ENCODE peak calls at places on chromosome 18, in eight cellular contexts. X, S, A, D, M, L, C and U are unnamed samples.

GRCh38 chr18:44708451-44709083 is 27.9 kb downstream of the SETBP1 start:
- DNase-seq in X (no peak), S (no peak), A (peak; percentile 57), D (no peak), M (no peak), L (no peak), C (no peak), U (no peak)

GRCh38 chr18:495017-495416 is 5.5 kb downstream of the COLEC12 start:
- DNase-seq in X (no peak), S (no peak), A (peak; percentile 67), D (no peak), M (no peak), L (no peak), C (no peak), U (no peak)

GRCh38 chr18:63848159-63848558 is 39.3 kb upstream of the SERPINB2 start:
- DNase-seq in X (no peak), S (no peak), A (peak; percentile 77), D (no peak), M (peak; percentile 52), L (peak; percentile 48), C (no peak), U (peak; percentile 7)

GRCh38 chr18:48055351-48055750 is 124.9 kb upstream of the SMAD2 start:
- DNase-seq in X (no peak), S (no peak), A (no peak), D (no peak), M (no peak), L (no peak), C (no peak), U (no peak)

GRCh38 chr18:7958081-7958896 is 391.2 kb downstream of the PTPRM start:
- DNase-seq in X (no peak), S (no peak), A (no peak), D (no peak), M (no peak), L (no peak), C (no peak), U (no peak)

GRCh38 chr18:45687617-45688016 is 36.4 kb upstream of the SLC14A1 start:
- DNase-seq in X (no peak), S (no peak), A (no peak), D (no peak), M (no peak), L (no peak), C (no peak), U (no peak)

GRCh38 chr18:6850396-6850795 is 120.9 kb downstream of the ARHGAP28 start:
- DNase-seq in X (no peak), S (no peak), A (no peak), D (no peak), M (no peak), L (no peak), C (no peak), U (no peak)

GRCh38 chr18:51039138-51040112 is 9.4 kb downstream of the SMAD4 start:
- DNase-seq in X (no peak), S (no peak), A (peak; percentile 23), D (no peak), M (peak; percentile 42), L (no peak), C (no peak), U (no peak)

GRCh38 chr18:23629444-23629946 is 33.2 kb downstream of the ANKRD29 start:
- DNase-seq in X (no peak), S (no peak), A (no peak), D (no peak), M (no peak), L (peak; percentile 71), C (no peak), U (no peak)

GRCh38 chr18:75407468-75408437 is 19.8 kb downstream of the SMIM21 start:
- DNase-seq in X (no peak), S (no peak), A (peak; percentile 77), D (no peak), M (peak; percentile 54), L (no peak), C (no peak), U (no peak)

GRCh38 chr18:65937180-65937579 is 186.4 kb downstream of the CDH7 start:
- DNase-seq in X (no peak), S (no peak), A (no peak), D (no peak), M (no peak), L (no peak), C (no peak), U (no peak)